ENCODE peak calls at places on chromosomes 4 and X, in five cellular contexts. S is HepG2, D is GM12878, L is K562, N is WTC11. T is an unnamed sample.

GRCh38 chrX:98962996-98963395 is 1447.1 kb downstream of the PCDH19 start:
- DNase-seq in N (no peak), L (no peak), D (no peak), S (no peak), T (no peak)

GRCh38 chr4:83408958-83409357 is 46.7 kb downstream of the HELQ start:
- DNase-seq in L (no peak), D (no peak), N (no peak), S (no peak), T (no peak)

GRCh38 chrX:150446995-150447394 is 83.9 kb downstream of the MAMLD1 start:
- DNase-seq in N (no peak), L (no peak), S (no peak), D (no peak), T (no peak)

GRCh38 chr4:82776925-82777542 is 21.6 kb downstream of the SCD5 start:
- DNase-seq in N (no peak), S (no peak), D (no peak), L (no peak), T (no peak)

GRCh38 chrX:276588-277171 is 4.5 kb upstream of the PLCXD1 start:
- DNase-seq in L (peak), S (no peak), D (no peak), N (no peak), T (no peak)

GRCh38 chrX:133649659-133650058 is 234.4 kb upstream of the GPC4 start:
- DNase-seq in D (no peak), S (no peak), L (no peak), N (peak), T (peak)

GRCh38 chrX:40871385-40872082 is 136.2 kb upstream of the MED14 start:
- DNase-seq in S (no peak), N (no peak), D (peak), L (no peak), T (no peak)

GRCh38 chr4:41693629-41694028 is 54.9 kb downstream of the PHOX2B start:
- DNase-seq in L (no peak), S (peak), D (no peak), N (no peak), T (no peak)

GRCh38 chr4:46254788-46255187 is 130.9 kb upstream of the GABRG1 start:
- DNase-seq in L (no peak), N (no peak), D (no peak), S (no peak), T (no peak)

GRCh38 chr4:8287606-8288280 is 18.2 kb downstream of the HTRA3 start:
- DNase-seq in S (no peak), L (no peak), D (no peak), N (no peak), T (no peak)

GRCh38 chr4:3031357-3032064 is 42.8 kb downstream of the HTT-AS start:
- DNase-seq in S (no peak), D (no peak), N (no peak), L (no peak), T (no peak)

GRCh38 chr4:176549161-176549865 is 229.5 kb downstream of the SPCS3 start:
- DNase-seq in D (no peak), N (no peak), L (no peak), S (no peak), T (no peak)

GRCh38 chr4:102843938-102844337 is 16.6 kb upstream of the UBE2D3 start:
- DNase-seq in L (no peak), S (no peak), N (no peak), D (no peak), T (no peak)

GRCh38 chr4:8736083-8736825 is 135.4 kb downstream of the HMX1 start:
- DNase-seq in L (no peak), S (no peak), N (no peak), D (no peak), T (no peak)

DNA sequence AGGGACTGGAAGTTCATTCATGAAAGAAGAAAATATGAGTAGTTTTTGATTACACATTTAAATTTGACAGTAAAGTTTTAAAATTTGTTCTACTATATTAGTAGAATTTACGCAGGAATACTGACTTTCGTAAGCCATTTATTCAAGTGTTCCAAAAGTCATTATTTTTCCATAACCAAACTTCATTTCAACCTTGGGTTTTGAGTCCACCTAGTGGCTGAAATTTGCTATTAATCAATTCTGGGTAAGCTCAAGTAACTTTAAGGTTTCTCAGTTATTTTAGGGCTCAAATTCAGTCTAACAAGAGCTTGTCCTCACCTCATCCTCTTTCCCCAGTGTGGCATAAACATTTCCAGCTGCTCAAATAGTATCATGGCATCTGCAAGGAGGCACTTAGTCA is 175.4 kb downstream of the SH3BGRL start:
- DNase-seq in S (peak), L (peak), N (no peak), D (no peak), T (no peak)
- TF ChIP-seq ATF2 in S (no peak), L (no peak), N (no peak), D (no peak), T (no peak)

GRCh38 chrX:68807818-68808217 is 21.0 kb upstream of the EFNB1 start:
- DNase-seq in S (no peak), L (no peak), N (peak), D (no peak), T (no peak)

DNA sequence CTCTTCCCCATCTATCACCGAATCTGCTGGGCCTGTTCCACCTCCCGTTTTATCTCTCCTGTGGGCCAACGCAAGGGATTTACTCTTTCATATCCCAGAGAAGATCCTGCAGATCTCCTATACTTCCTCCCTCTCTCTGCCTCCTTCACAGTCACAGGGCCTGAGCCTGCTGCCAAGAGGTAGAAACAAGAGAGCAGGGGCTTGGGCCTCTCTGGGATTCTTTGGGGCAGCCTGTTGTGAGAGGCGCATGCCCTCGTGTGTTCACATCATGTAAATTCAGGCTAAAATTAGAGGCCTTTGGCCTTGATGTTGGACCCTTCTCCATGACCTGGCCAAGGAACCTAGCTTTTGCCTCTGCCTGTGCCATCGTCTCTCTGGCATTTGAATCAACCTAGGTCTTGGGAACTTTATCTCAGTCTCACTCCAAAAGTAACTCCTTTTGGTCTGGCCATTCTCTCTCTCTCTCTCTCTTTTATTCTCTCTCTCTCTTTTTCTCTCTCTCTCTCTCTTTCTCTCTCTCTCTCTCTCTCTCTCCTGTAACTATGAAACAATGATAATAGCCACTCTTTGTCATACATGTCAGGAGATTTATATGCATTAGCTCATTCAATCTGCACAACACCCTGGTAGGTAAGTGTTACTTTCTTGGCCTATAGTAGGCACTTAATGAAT is 20.0 kb upstream of the EFNB1 start:
- DNase-seq in N (peak), L (no peak), S (no peak), D (no peak), T (no peak)
- TF ChIP-seq SP1 in N (no peak), L (no peak), S (no peak), D (no peak), T (no peak)

DNA sequence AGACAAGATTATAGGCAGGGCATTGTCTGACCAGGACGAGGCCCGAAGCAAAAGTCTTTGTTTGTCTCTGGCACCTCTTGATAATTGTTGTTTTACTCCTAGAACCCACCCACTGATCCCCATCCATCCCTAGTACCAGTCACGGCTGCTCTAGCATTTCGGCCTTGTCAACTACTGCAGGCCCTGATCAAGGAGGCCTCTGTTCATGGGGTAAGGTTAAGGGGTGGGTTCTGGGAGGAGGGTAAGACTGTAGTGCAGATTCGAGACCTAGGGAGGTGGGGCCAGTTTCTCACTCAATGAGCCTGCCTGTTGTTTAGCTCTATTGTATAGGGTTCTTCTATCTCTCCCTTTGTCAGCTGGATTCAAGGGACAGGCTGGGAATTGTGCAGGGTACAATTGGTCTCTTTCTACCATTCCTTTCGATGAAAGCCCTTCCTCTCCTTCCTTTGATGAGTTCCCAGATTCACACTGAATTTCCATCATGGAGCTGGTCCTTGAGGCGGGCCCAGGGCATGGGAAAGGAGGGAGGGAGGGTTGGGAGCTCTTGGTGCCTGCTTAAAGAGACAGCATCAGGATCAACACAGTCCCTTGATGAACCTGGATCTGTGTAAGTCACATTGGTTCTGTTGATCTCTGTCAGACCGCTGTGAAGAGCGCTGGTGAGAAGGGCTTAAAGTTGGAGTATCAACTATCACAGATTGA is 4.2 kb downstream of the PLP1 start:
- DNase-seq in L (no peak), S (no peak), D (no peak), N (no peak), T (no peak)
- TF ChIP-seq ATF2 in L (no peak), S (no peak), D (no peak), N (no peak), T (no peak)

GRCh38 chr4:25098964-25099843 is 61.0 kb downstream of the SEPSECS start:
- DNase-seq in D (no peak), N (no peak), S (no peak), L (peak), T (no peak)

GRCh38 chr4:25100710-25101109 is 59.5 kb downstream of the SEPSECS start:
- DNase-seq in D (no peak), N (no peak), L (no peak), S (no peak), T (no peak)

GRCh38 chr4:25101836-25102235 is 58.4 kb downstream of the SEPSECS start:
- DNase-seq in N (no peak), L (no peak), S (no peak), D (no peak), T (no peak)

GRCh38 chr4:25103423-25103822 is 56.8 kb downstream of the SEPSECS start:
- DNase-seq in L (no peak), S (no peak), D (no peak), N (no peak), T (no peak)

DNA sequence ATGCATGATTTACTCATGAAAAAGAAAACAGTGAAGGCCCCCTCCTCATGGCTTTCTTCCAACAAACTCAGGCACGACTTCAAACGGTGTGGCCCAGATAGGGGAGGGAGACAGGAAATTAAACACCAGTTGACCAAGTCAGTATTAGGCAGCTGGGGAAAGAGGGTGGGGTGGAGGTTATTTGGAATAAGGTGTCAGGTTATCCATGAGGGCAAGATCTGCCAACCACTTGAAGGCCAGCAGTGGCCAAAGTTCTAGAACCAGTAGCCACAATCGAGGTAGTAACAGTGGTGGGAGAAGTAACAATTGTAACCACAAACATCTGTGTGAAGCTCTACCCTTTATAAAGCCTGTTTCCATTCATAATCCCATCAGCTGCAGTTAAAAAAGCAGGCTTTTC is 60.1 kb downstream of the SEPSECS start:
- DNase-seq in L (no peak), D (no peak), N (no peak), S (no peak), T (no peak)
- TF ChIP-seq SP1 in L (no peak), D (no peak), N (no peak), S (no peak), T (no peak)